ENCODE peak calls at places on chromosomes 12 and 14, in eight cellular contexts. N, M, P, O, D, J, C and X are unnamed samples.

GRCh38 chr12:49796606-49797451 is 31.4 kb downstream of the NCKAP5L start:
- DNase-seq in N (no peak), J (no peak), O (no peak), P (no peak), D (no peak), M (no peak), C (no peak), X (no peak)

GRCh38 chr14:88792572-88793258 is at the start of gene EML5:
- DNase-seq in C (peak), O (peak), M (peak), D (peak), P (peak), N (peak), J (peak), X (peak)

GRCh38 chr12:59085680-59086079 is 165.4 kb upstream of the LRIG3 start:
- DNase-seq in M (no peak), N (peak), C (no peak), O (no peak), D (no peak), P (no peak), J (no peak), X (no peak)

GRCh38 chr14:53528114-53528513 is 375.0 kb upstream of the DDHD1 start:
- DNase-seq in D (no peak), N (peak), M (peak), J (no peak), P (peak), C (no peak), O (no peak), X (no peak)

GRCh38 chr12:33670284-33670683 is 230.7 kb upstream of the SYT10 start:
- DNase-seq in O (no peak), N (no peak), J (no peak), P (no peak), D (no peak), M (no peak), C (no peak), X (no peak)

GRCh38 chr12:114626-115211 is 48.2 kb downstream of the IQSEC3 start:
- DNase-seq in N (no peak), P (no peak), D (no peak), M (no peak), O (no peak), J (no peak), C (no peak), X (no peak)

GRCh38 chr12:48814313-48815280 is 3.7 kb upstream of the CACNB3 start:
- DNase-seq in N (peak), O (peak), D (peak), J (no peak), C (peak), M (peak), P (peak), X (no peak)

GRCh38 chr12:98232753-98233385 is 282.5 kb upstream of the TMPO start:
- DNase-seq in N (no peak), J (no peak), M (no peak), P (no peak), O (no peak), D (no peak), C (no peak), X (no peak)

GRCh38 chr12:115857923-115858322 is 419.6 kb downstream of the MED13L start:
- DNase-seq in M (no peak), J (no peak), P (no peak), C (no peak), N (no peak), D (no peak), O (no peak), X (no peak)

GRCh38 chr12:28237423-28237822 is 47.2 kb downstream of the CCDC91 start:
- DNase-seq in M (no peak), C (no peak), D (no peak), N (peak), J (no peak), P (peak), O (no peak), X (no peak)

GRCh38 chr12:53752651-53753050 is 872 bp upstream of the CISTR start:
- DNase-seq in C (no peak), P (no peak), O (no peak), M (no peak), N (no peak), D (no peak), J (no peak), X (no peak)

GRCh38 chr12:2582631-2583616 is 211.8 kb upstream of the FKBP4 start:
- DNase-seq in C (peak), J (no peak), O (peak), D (peak), M (peak), P (peak), N (peak), X (no peak)

GRCh38 chr12:98893126-98893525 is 248.0 kb downstream of the APAF1 start:
- DNase-seq in D (no peak), O (no peak), P (no peak), J (no peak), C (no peak), M (no peak), N (no peak), X (no peak)

GRCh38 chr12:69154585-69155363 is 84.6 kb upstream of the CPSF6 start:
- DNase-seq in N (peak), O (peak), P (peak), J (no peak), C (peak), M (peak), D (peak), X (peak)

GRCh38 chr14:35632276-35633071 is 98.5 kb downstream of the INSM2 start:
- DNase-seq in N (peak), J (no peak), C (no peak), O (no peak), D (no peak), M (peak), P (no peak), X (no peak)

GRCh38 chr12:19880076-19880475 is 440.8 kb downstream of the AEBP2 start:
- DNase-seq in P (no peak), C (no peak), O (no peak), N (no peak), D (no peak), J (no peak), M (no peak), X (no peak)

GRCh38 chr14:76811561-76811960 is 1.1 kb downstream of the ANGEL1 start:
- DNase-seq in M (peak), J (no peak), P (peak), D (no peak), N (no peak), O (peak), C (no peak), X (no peak)

GRCh38 chr12:10243803-10244520 is 31.3 kb downstream of the GABARAPL1 start:
- DNase-seq in D (no peak), N (no peak), C (no peak), J (no peak), O (no peak), M (no peak), P (no peak), X (no peak)

GRCh38 chr12:63808631-63809030 is 28.9 kb downstream of the RXYLT1 start:
- DNase-seq in P (no peak), M (peak), N (peak), D (no peak), J (no peak), C (no peak), O (no peak), X (no peak)